ENCODE peak calls at places on chromosomes 4 and X, in nine cellular contexts. One of them, this sample, is unnamed.

GRCh38 chr4:17957689-17958088 is 63.9 kb downstream of the LCORL start:
- DNase-seq in upper lobe of left lung: no peak
- DNase-seq in RPMI8226: no peak
- DNase-seq in right lobe of liver: no peak
- DNase-seq in NCI-H1417 treated with DMSO at 0.1 percent for 48 hours: no peak
- DNase-seq in stimulated activated naive CD8-positive, alpha-beta T cell treated with anti-CD3 and anti-CD28 coated beads, Interleukin-15, Interleukin-2, amounts not matched to agents 100 U/mL and 50 U/mL, for 24 hours: no peak
- DNase-seq in NCI-H226: no peak
- DNase-seq in GM23338: no peak
- DNase-seq in HT1080: peak
- DNase-seq in this sample: no peak

GRCh38 chrX:67480789-67481188 is 63.0 kb upstream of the AR start:
- DNase-seq in stimulated activated naive CD8-positive, alpha-beta T cell treated with anti-CD3 and anti-CD28 coated beads, Interleukin-15, Interleukin-2, amounts not matched to agents 100 U/mL and 50 U/mL, for 24 hours: no peak
- DNase-seq in upper lobe of left lung: no peak
- DNase-seq in GM23338: no peak
- DNase-seq in right lobe of liver: no peak
- DNase-seq in NCI-H226: no peak
- DNase-seq in NCI-H1417 treated with DMSO at 0.1 percent for 48 hours: no peak
- DNase-seq in HT1080: no peak
- DNase-seq in RPMI8226: no peak
- DNase-seq in this sample: no peak

GRCh38 chr4:163535657-163536056 is 41.2 kb downstream of the TMA16 start:
- DNase-seq in NCI-H226: no peak
- DNase-seq in stimulated activated naive CD8-positive, alpha-beta T cell treated with anti-CD3 and anti-CD28 coated beads, Interleukin-15, Interleukin-2, amounts not matched to agents 100 U/mL and 50 U/mL, for 24 hours: no peak
- DNase-seq in NCI-H1417 treated with DMSO at 0.1 percent for 48 hours: no peak
- DNase-seq in right lobe of liver: no peak
- DNase-seq in GM23338: peak
- DNase-seq in RPMI8226: no peak
- DNase-seq in upper lobe of left lung: no peak
- DNase-seq in HT1080: no peak
- DNase-seq in this sample: no peak

GRCh38 chr4:114200026-114200425 is 220.6 kb upstream of the ARSJ start:
- DNase-seq in upper lobe of left lung: no peak
- DNase-seq in GM23338: no peak
- DNase-seq in HT1080: no peak
- DNase-seq in NCI-H226: no peak
- DNase-seq in right lobe of liver: peak
- DNase-seq in RPMI8226: no peak
- DNase-seq in stimulated activated naive CD8-positive, alpha-beta T cell treated with anti-CD3 and anti-CD28 coated beads, Interleukin-15, Interleukin-2, amounts not matched to agents 100 U/mL and 50 U/mL, for 24 hours: no peak
- DNase-seq in NCI-H1417 treated with DMSO at 0.1 percent for 48 hours: no peak
- DNase-seq in this sample: no peak

GRCh38 chr4:113457886-113458285 is 303.7 kb downstream of the CAMK2D start:
- DNase-seq in GM23338: no peak
- DNase-seq in NCI-H226: peak
- DNase-seq in HT1080: peak
- DNase-seq in upper lobe of left lung: no peak
- DNase-seq in right lobe of liver: no peak
- DNase-seq in stimulated activated naive CD8-positive, alpha-beta T cell treated with anti-CD3 and anti-CD28 coated beads, Interleukin-15, Interleukin-2, amounts not matched to agents 100 U/mL and 50 U/mL, for 24 hours: no peak
- DNase-seq in RPMI8226: no peak
- DNase-seq in NCI-H1417 treated with DMSO at 0.1 percent for 48 hours: no peak
- DNase-seq in this sample: no peak

GRCh38 chr4:41927761-41928499 is 7.3 kb upstream of the TMEM33 start:
- DNase-seq in NCI-H1417 treated with DMSO at 0.1 percent for 48 hours: no peak
- DNase-seq in GM23338: no peak
- DNase-seq in RPMI8226: peak
- DNase-seq in stimulated activated naive CD8-positive, alpha-beta T cell treated with anti-CD3 and anti-CD28 coated beads, Interleukin-15, Interleukin-2, amounts not matched to agents 100 U/mL and 50 U/mL, for 24 hours: no peak
- DNase-seq in upper lobe of left lung: no peak
- DNase-seq in HT1080: no peak
- DNase-seq in right lobe of liver: no peak
- DNase-seq in NCI-H226: no peak
- DNase-seq in this sample: no peak

GRCh38 chr4:128009428-128009827 is 44.2 kb downstream of the ABHD18 start:
- DNase-seq in NCI-H226: no peak
- DNase-seq in GM23338: no peak
- DNase-seq in stimulated activated naive CD8-positive, alpha-beta T cell treated with anti-CD3 and anti-CD28 coated beads, Interleukin-15, Interleukin-2, amounts not matched to agents 100 U/mL and 50 U/mL, for 24 hours: no peak
- DNase-seq in RPMI8226: no peak
- DNase-seq in HT1080: no peak
- DNase-seq in right lobe of liver: no peak
- DNase-seq in upper lobe of left lung: no peak
- DNase-seq in NCI-H1417 treated with DMSO at 0.1 percent for 48 hours: no peak
- DNase-seq in this sample: no peak

GRCh38 chr4:182809417-182810102 is 107.6 kb downstream of the DCTD start:
- DNase-seq in NCI-H1417 treated with DMSO at 0.1 percent for 48 hours: no peak
- DNase-seq in GM23338: peak
- DNase-seq in RPMI8226: no peak
- DNase-seq in NCI-H226: no peak
- DNase-seq in right lobe of liver: no peak
- DNase-seq in HT1080: peak
- DNase-seq in upper lobe of left lung: no peak
- DNase-seq in stimulated activated naive CD8-positive, alpha-beta T cell treated with anti-CD3 and anti-CD28 coated beads, Interleukin-15, Interleukin-2, amounts not matched to agents 100 U/mL and 50 U/mL, for 24 hours: peak
- DNase-seq in this sample: no peak

GRCh38 chr4:6987566-6987920 is 55.6 kb upstream of the TADA2B start:
- DNase-seq in NCI-H226: no peak
- DNase-seq in right lobe of liver: peak
- DNase-seq in NCI-H1417 treated with DMSO at 0.1 percent for 48 hours: no peak
- DNase-seq in HT1080: peak
- DNase-seq in stimulated activated naive CD8-positive, alpha-beta T cell treated with anti-CD3 and anti-CD28 coated beads, Interleukin-15, Interleukin-2, amounts not matched to agents 100 U/mL and 50 U/mL, for 24 hours: peak
- DNase-seq in GM23338: peak
- DNase-seq in upper lobe of left lung: no peak
- DNase-seq in RPMI8226: peak
- DNase-seq in this sample: no peak

GRCh38 chr4:108830509-108831244 is 67.8 kb upstream of the ETNPPL start:
- DNase-seq in right lobe of liver: no peak
- DNase-seq in HT1080: no peak
- DNase-seq in RPMI8226: peak
- DNase-seq in NCI-H226: no peak
- DNase-seq in stimulated activated naive CD8-positive, alpha-beta T cell treated with anti-CD3 and anti-CD28 coated beads, Interleukin-15, Interleukin-2, amounts not matched to agents 100 U/mL and 50 U/mL, for 24 hours: no peak
- DNase-seq in upper lobe of left lung: no peak
- DNase-seq in GM23338: no peak
- DNase-seq in NCI-H1417 treated with DMSO at 0.1 percent for 48 hours: peak
- DNase-seq in this sample: no peak

GRCh38 chr4:26022346-26022891 is 108.4 kb downstream of the SMIM20 start:
- DNase-seq in NCI-H226: no peak
- DNase-seq in stimulated activated naive CD8-positive, alpha-beta T cell treated with anti-CD3 and anti-CD28 coated beads, Interleukin-15, Interleukin-2, amounts not matched to agents 100 U/mL and 50 U/mL, for 24 hours: no peak
- DNase-seq in GM23338: no peak
- DNase-seq in RPMI8226: no peak
- DNase-seq in HT1080: peak
- DNase-seq in upper lobe of left lung: no peak
- DNase-seq in NCI-H1417 treated with DMSO at 0.1 percent for 48 hours: peak
- DNase-seq in right lobe of liver: no peak
- DNase-seq in this sample: peak

GRCh38 chr4:88690355-88690754 is 7.3 kb downstream of the NAP1L5 start:
- DNase-seq in right lobe of liver: no peak
- DNase-seq in NCI-H1417 treated with DMSO at 0.1 percent for 48 hours: no peak
- DNase-seq in RPMI8226: no peak
- DNase-seq in HT1080: peak
- DNase-seq in upper lobe of left lung: no peak
- DNase-seq in NCI-H226: no peak
- DNase-seq in GM23338: no peak
- DNase-seq in stimulated activated naive CD8-positive, alpha-beta T cell treated with anti-CD3 and anti-CD28 coated beads, Interleukin-15, Interleukin-2, amounts not matched to agents 100 U/mL and 50 U/mL, for 24 hours: no peak
- DNase-seq in this sample: no peak

GRCh38 chr4:123676550-123677229 is 280.1 kb downstream of the SPRY1 start:
- DNase-seq in right lobe of liver: no peak
- DNase-seq in HT1080: no peak
- DNase-seq in NCI-H1417 treated with DMSO at 0.1 percent for 48 hours: no peak
- DNase-seq in RPMI8226: no peak
- DNase-seq in GM23338: peak
- DNase-seq in stimulated activated naive CD8-positive, alpha-beta T cell treated with anti-CD3 and anti-CD28 coated beads, Interleukin-15, Interleukin-2, amounts not matched to agents 100 U/mL and 50 U/mL, for 24 hours: no peak
- DNase-seq in upper lobe of left lung: no peak
- DNase-seq in NCI-H226: peak
- DNase-seq in this sample: no peak

GRCh38 chrX:65697915-65698796 is 30.7 kb downstream of the MSN start:
- DNase-seq in stimulated activated naive CD8-positive, alpha-beta T cell treated with anti-CD3 and anti-CD28 coated beads, Interleukin-15, Interleukin-2, amounts not matched to agents 100 U/mL and 50 U/mL, for 24 hours: peak
- DNase-seq in GM23338: peak
- DNase-seq in RPMI8226: peak
- DNase-seq in HT1080: peak
- DNase-seq in NCI-H1417 treated with DMSO at 0.1 percent for 48 hours: no peak
- DNase-seq in NCI-H226: peak
- DNase-seq in upper lobe of left lung: no peak
- DNase-seq in right lobe of liver: peak
- DNase-seq in this sample: no peak

GRCh38 chr4:10625130-10625529 is 59.4 kb downstream of the CLNK start:
- DNase-seq in RPMI8226: no peak
- DNase-seq in NCI-H1417 treated with DMSO at 0.1 percent for 48 hours: peak
- DNase-seq in HT1080: no peak
- DNase-seq in upper lobe of left lung: no peak
- DNase-seq in stimulated activated naive CD8-positive, alpha-beta T cell treated with anti-CD3 and anti-CD28 coated beads, Interleukin-15, Interleukin-2, amounts not matched to agents 100 U/mL and 50 U/mL, for 24 hours: no peak
- DNase-seq in right lobe of liver: no peak
- DNase-seq in GM23338: no peak
- DNase-seq in NCI-H226: no peak
- DNase-seq in this sample: no peak

GRCh38 chr4:75513529-75514130 is 573 bp downstream of the RCHY1 start:
- DNase-seq in stimulated activated naive CD8-positive, alpha-beta T cell treated with anti-CD3 and anti-CD28 coated beads, Interleukin-15, Interleukin-2, amounts not matched to agents 100 U/mL and 50 U/mL, for 24 hours: no peak
- DNase-seq in HT1080: peak
- DNase-seq in upper lobe of left lung: no peak
- DNase-seq in GM23338: no peak
- DNase-seq in RPMI8226: no peak
- DNase-seq in right lobe of liver: no peak
- DNase-seq in NCI-H226: no peak
- DNase-seq in NCI-H1417 treated with DMSO at 0.1 percent for 48 hours: no peak
- DNase-seq in this sample: no peak

GRCh38 chr4:7480423-7480822 is 45.7 kb upstream of the PSAPL1 start:
- DNase-seq in HT1080: no peak
- DNase-seq in stimulated activated naive CD8-positive, alpha-beta T cell treated with anti-CD3 and anti-CD28 coated beads, Interleukin-15, Interleukin-2, amounts not matched to agents 100 U/mL and 50 U/mL, for 24 hours: no peak
- DNase-seq in RPMI8226: peak
- DNase-seq in NCI-H1417 treated with DMSO at 0.1 percent for 48 hours: no peak
- DNase-seq in upper lobe of left lung: no peak
- DNase-seq in NCI-H226: no peak
- DNase-seq in right lobe of liver: no peak
- DNase-seq in GM23338: no peak
- DNase-seq in this sample: no peak

GRCh38 chrX:39816871-39817731 is 280.7 kb downstream of the BCOR start:
- DNase-seq in NCI-H1417 treated with DMSO at 0.1 percent for 48 hours: no peak
- DNase-seq in GM23338: peak
- DNase-seq in upper lobe of left lung: no peak
- DNase-seq in RPMI8226: no peak
- DNase-seq in right lobe of liver: peak
- DNase-seq in NCI-H226: no peak
- DNase-seq in HT1080: peak
- DNase-seq in stimulated activated naive CD8-positive, alpha-beta T cell treated with anti-CD3 and anti-CD28 coated beads, Interleukin-15, Interleukin-2, amounts not matched to agents 100 U/mL and 50 U/mL, for 24 hours: no peak
- DNase-seq in this sample: no peak

GRCh38 chr4:105495667-105496066 is 21.8 kb upstream of the PPA2 start:
- DNase-seq in GM23338: no peak
- DNase-seq in stimulated activated naive CD8-positive, alpha-beta T cell treated with anti-CD3 and anti-CD28 coated beads, Interleukin-15, Interleukin-2, amounts not matched to agents 100 U/mL and 50 U/mL, for 24 hours: no peak
- DNase-seq in NCI-H1417 treated with DMSO at 0.1 percent for 48 hours: no peak
- DNase-seq in RPMI8226: no peak
- DNase-seq in right lobe of liver: no peak
- DNase-seq in upper lobe of left lung: no peak
- DNase-seq in NCI-H226: no peak
- DNase-seq in HT1080: no peak
- DNase-seq in this sample: no peak

GRCh38 chrX:97021680-97022079 is 138.0 kb downstream of the RPA4 start:
- DNase-seq in right lobe of liver: no peak
- DNase-seq in HT1080: peak
- DNase-seq in GM23338: no peak
- DNase-seq in RPMI8226: no peak
- DNase-seq in upper lobe of left lung: no peak
- DNase-seq in NCI-H1417 treated with DMSO at 0.1 percent for 48 hours: no peak
- DNase-seq in NCI-H226: no peak
- DNase-seq in stimulated activated naive CD8-positive, alpha-beta T cell treated with anti-CD3 and anti-CD28 coated beads, Interleukin-15, Interleukin-2, amounts not matched to agents 100 U/mL and 50 U/mL, for 24 hours: no peak
- DNase-seq in this sample: no peak

GRCh38 chr4:26962720-26963119 is 102.1 kb downstream of the STIM2 start:
- DNase-seq in upper lobe of left lung: no peak
- DNase-seq in HT1080: no peak
- DNase-seq in right lobe of liver: no peak
- DNase-seq in NCI-H226: no peak
- DNase-seq in RPMI8226: no peak
- DNase-seq in NCI-H1417 treated with DMSO at 0.1 percent for 48 hours: no peak
- DNase-seq in stimulated activated naive CD8-positive, alpha-beta T cell treated with anti-CD3 and anti-CD28 coated beads, Interleukin-15, Interleukin-2, amounts not matched to agents 100 U/mL and 50 U/mL, for 24 hours: no peak
- DNase-seq in GM23338: no peak
- DNase-seq in this sample: no peak

GRCh38 chr4:61786226-61786625 is 586.1 kb downstream of the ADGRL3 start:
- DNase-seq in NCI-H1417 treated with DMSO at 0.1 percent for 48 hours: no peak
- DNase-seq in stimulated activated naive CD8-positive, alpha-beta T cell treated with anti-CD3 and anti-CD28 coated beads, Interleukin-15, Interleukin-2, amounts not matched to agents 100 U/mL and 50 U/mL, for 24 hours: no peak
- DNase-seq in right lobe of liver: no peak
- DNase-seq in NCI-H226: no peak
- DNase-seq in GM23338: no peak
- DNase-seq in RPMI8226: no peak
- DNase-seq in HT1080: no peak
- DNase-seq in upper lobe of left lung: no peak
- DNase-seq in this sample: no peak

GRCh38 chr4:77433102-77433733 is 172.4 kb upstream of the CXCL13 start:
- DNase-seq in stimulated activated naive CD8-positive, alpha-beta T cell treated with anti-CD3 and anti-CD28 coated beads, Interleukin-15, Interleukin-2, amounts not matched to agents 100 U/mL and 50 U/mL, for 24 hours: no peak
- DNase-seq in RPMI8226: peak
- DNase-seq in GM23338: peak
- DNase-seq in upper lobe of left lung: no peak
- DNase-seq in HT1080: peak
- DNase-seq in NCI-H226: peak
- DNase-seq in right lobe of liver: no peak
- DNase-seq in NCI-H1417 treated with DMSO at 0.1 percent for 48 hours: no peak
- DNase-seq in this sample: peak

GRCh38 chrX:43718546-43718945 is 62.4 kb downstream of the MAOA start:
- DNase-seq in NCI-H1417 treated with DMSO at 0.1 percent for 48 hours: no peak
- DNase-seq in upper lobe of left lung: no peak
- DNase-seq in HT1080: peak
- DNase-seq in right lobe of liver: no peak
- DNase-seq in stimulated activated naive CD8-positive, alpha-beta T cell treated with anti-CD3 and anti-CD28 coated beads, Interleukin-15, Interleukin-2, amounts not matched to agents 100 U/mL and 50 U/mL, for 24 hours: no peak
- DNase-seq in NCI-H226: no peak
- DNase-seq in RPMI8226: no peak
- DNase-seq in GM23338: no peak
- DNase-seq in this sample: no peak

GRCh38 chr4:31620476-31620875 is 900.3 kb downstream of the PCDH7 start:
- DNase-seq in HT1080: peak
- DNase-seq in NCI-H1417 treated with DMSO at 0.1 percent for 48 hours: no peak
- DNase-seq in right lobe of liver: no peak
- DNase-seq in stimulated activated naive CD8-positive, alpha-beta T cell treated with anti-CD3 and anti-CD28 coated beads, Interleukin-15, Interleukin-2, amounts not matched to agents 100 U/mL and 50 U/mL, for 24 hours: no peak
- DNase-seq in NCI-H226: peak
- DNase-seq in GM23338: no peak
- DNase-seq in RPMI8226: no peak
- DNase-seq in upper lobe of left lung: no peak
- DNase-seq in this sample: no peak

GRCh38 chr4:173288296-173288695 is 45.9 kb downstream of the HMGB2 start:
- DNase-seq in HT1080: peak
- DNase-seq in RPMI8226: peak
- DNase-seq in right lobe of liver: peak
- DNase-seq in stimulated activated naive CD8-positive, alpha-beta T cell treated with anti-CD3 and anti-CD28 coated beads, Interleukin-15, Interleukin-2, amounts not matched to agents 100 U/mL and 50 U/mL, for 24 hours: peak
- DNase-seq in upper lobe of left lung: no peak
- DNase-seq in GM23338: peak
- DNase-seq in NCI-H226: peak
- DNase-seq in NCI-H1417 treated with DMSO at 0.1 percent for 48 hours: no peak
- DNase-seq in this sample: peak

GRCh38 chrX:150940844-150941495 is 42.2 kb upstream of the HMGB3 start:
- DNase-seq in stimulated activated naive CD8-positive, alpha-beta T cell treated with anti-CD3 and anti-CD28 coated beads, Interleukin-15, Interleukin-2, amounts not matched to agents 100 U/mL and 50 U/mL, for 24 hours: no peak
- DNase-seq in NCI-H226: no peak
- DNase-seq in RPMI8226: no peak
- DNase-seq in GM23338: no peak
- DNase-seq in upper lobe of left lung: no peak
- DNase-seq in HT1080: no peak
- DNase-seq in right lobe of liver: no peak
- DNase-seq in NCI-H1417 treated with DMSO at 0.1 percent for 48 hours: no peak
- DNase-seq in this sample: no peak

GRCh38 chrX:136291824-136292223 is 8.9 kb upstream of the ADGRG4 start:
- DNase-seq in NCI-H1417 treated with DMSO at 0.1 percent for 48 hours: no peak
- DNase-seq in NCI-H226: no peak
- DNase-seq in stimulated activated naive CD8-positive, alpha-beta T cell treated with anti-CD3 and anti-CD28 coated beads, Interleukin-15, Interleukin-2, amounts not matched to agents 100 U/mL and 50 U/mL, for 24 hours: no peak
- DNase-seq in GM23338: no peak
- DNase-seq in right lobe of liver: no peak
- DNase-seq in upper lobe of left lung: no peak
- DNase-seq in HT1080: no peak
- DNase-seq in RPMI8226: no peak
- DNase-seq in this sample: no peak

This sample was measured in glomerular endothelial cell.